ENCODE peak calls at places on chromosomes 4 and X, in seven cellular contexts. G, B, S, N, Q, D and O are unnamed samples.

GRCh38 chrX:71616672-71617529 is 1.4 kb downstream of the CXCR3 start:
- DNase-seq in G (peak), S (no peak), D (no peak), N (no peak), B (no peak), Q (no peak), O (no peak)

GRCh38 chr4:3300198-3300671 is 7.4 kb downstream of the RGS12 start:
- DNase-seq in D (no peak), G (no peak), Q (no peak), N (no peak), S (no peak), B (no peak), O (no peak)

GRCh38 chr4:54517793-54518444 is 139.8 kb upstream of the KIT start:
- DNase-seq in G (no peak), D (no peak), N (no peak), S (no peak), Q (no peak), B (no peak), O (no peak)

GRCh38 chrX:71532078-71532752 is 689 bp upstream of the OGT start:
- DNase-seq in S (no peak), B (no peak), G (peak), N (peak), D (no peak), Q (peak), O (no peak)

GRCh38 chrX:3262906-3263305 is 83.5 kb downstream of the MXRA5 start:
- DNase-seq in Q (peak), S (no peak), D (no peak), G (no peak), N (peak), B (no peak), O (no peak)

GRCh38 chrX:30141966-30142365 is 73.4 kb upstream of the MAGEB2 start:
- DNase-seq in G (no peak), N (peak), B (peak), Q (peak), S (no peak), D (peak), O (no peak)

GRCh38 chr4:86358176-86358701 is 1.6 kb downstream of the MAPK10 start:
- DNase-seq in B (no peak), N (peak), G (no peak), Q (no peak), D (no peak), S (no peak), O (no peak)

GRCh38 chr4:104128850-104129213 is 365.9 kb downstream of the CXXC4 start:
- DNase-seq in N (no peak), D (no peak), Q (no peak), G (no peak), B (no peak), S (no peak), O (no peak)

GRCh38 chr4:82733636-82734035 is 65.0 kb downstream of the SCD5 start:
- DNase-seq in G (no peak), D (no peak), Q (peak), B (no peak), N (no peak), S (no peak), O (no peak)

GRCh38 chrX:46574941-46575381 is 1.4 kb downstream of the CHST7 start:
- DNase-seq in G (peak), D (peak), Q (no peak), S (peak), N (no peak), B (peak), O (peak)

GRCh38 chr4:155085843-155086530 is 122.4 kb upstream of the NPY2R start:
- DNase-seq in Q (peak), B (no peak), G (no peak), S (no peak), N (no peak), D (no peak), O (no peak)

GRCh38 chrX:72121381-72121780 is 10.3 kb downstream of the RTL5 start:
- DNase-seq in G (peak), B (no peak), D (no peak), S (no peak), Q (peak), N (peak), O (peak)

GRCh38 chrX:69262036-69262905 is 97.0 kb upstream of the PJA1 start:
- DNase-seq in D (no peak), G (no peak), Q (peak), N (peak), B (no peak), S (peak), O (no peak)

GRCh38 chr4:84814100-84814750 is 152.3 kb downstream of the WDFY3 start:
- DNase-seq in G (no peak), Q (peak), N (peak), S (no peak), B (no peak), D (no peak), O (no peak)

GRCh38 chrX:18668468-18668867 is 3.4 kb downstream of the RS1 start:
- DNase-seq in D (peak), S (no peak), B (no peak), Q (no peak), G (no peak), N (no peak), O (no peak)